ENCODE peak calls at places on chromosomes 16 and 17, in nine cellular contexts. G, D, P, J, V, Q, F, U and K are unnamed samples.

GRCh38 chr17:45149669-45150603 is 1.7 kb downstream of the HEXIM1 start:
- DNase-seq in G (peak), D (no peak), P (peak), J (peak), V (peak), Q (no peak), F (peak), U (peak), K (peak)

GRCh38 chr16:30112197-30113030 is 923 bp downstream of the GDPD3 start:
- DNase-seq in G (peak), D (no peak), P (peak), J (peak), V (peak), Q (no peak), F (peak), U (peak), K (peak)

GRCh38 chr16:79601092-79601977 is 798 bp upstream of the MAF start:
- DNase-seq in G (peak), D (no peak), P (peak), J (peak), V (no peak), Q (no peak), F (peak), U (peak), K (peak)

GRCh38 chr16:50114357-50115129 is 38.6 kb upstream of the TENT4B start:
- DNase-seq in G (no peak), D (no peak), P (no peak), J (no peak), V (no peak), Q (no peak), F (peak), U (no peak), K (no peak)

GRCh38 chr17:62652251-62653001 is 25.0 kb downstream of the MRC2 start:
- DNase-seq in G (peak), D (no peak), P (peak), J (peak), V (peak), Q (no peak), F (peak), U (peak), K (peak)

GRCh38 chr16:62853887-62854286 is 817.6 kb upstream of the CDH8 start:
- DNase-seq in G (no peak), D (no peak), P (no peak), J (no peak), V (no peak), Q (no peak), F (no peak), U (no peak), K (no peak)

GRCh38 chr17:75335315-75335714 is 46.1 kb upstream of the SLC25A19 start:
- DNase-seq in G (peak), D (no peak), P (no peak), J (no peak), V (no peak), Q (no peak), F (peak), U (no peak), K (no peak)

GRCh38 chr17:57113656-57114055 is 28.6 kb downstream of the AKAP1 start:
- DNase-seq in G (no peak), D (no peak), P (no peak), J (no peak), V (no peak), Q (no peak), F (no peak), U (no peak), K (no peak)

GRCh38 chr16:85870159-85870558 is 28.8 kb upstream of the IRF8 start:
- DNase-seq in G (no peak), D (no peak), P (no peak), J (no peak), V (no peak), Q (no peak), F (peak), U (peak), K (no peak)

GRCh38 chr17:66915204-66915611 is 49.3 kb upstream of the CACNG4 start:
- DNase-seq in G (no peak), D (no peak), P (peak), J (no peak), V (no peak), Q (no peak), F (no peak), U (peak), K (peak)

GRCh38 chr17:63345598-63345997 is 100.5 kb downstream of the CYB561 start:
- DNase-seq in G (no peak), D (no peak), P (no peak), J (no peak), V (peak), Q (no peak), F (no peak), U (no peak), K (no peak)

GRCh38 chr17:17241656-17242055 is 4.7 kb upstream of the FLCN start:
- DNase-seq in G (no peak), D (no peak), P (no peak), J (no peak), V (no peak), Q (no peak), F (no peak), U (no peak), K (no peak)

GRCh38 chr17:76136276-76137025 is 4.6 kb downstream of the FOXJ1 start:
- DNase-seq in G (no peak), D (no peak), P (no peak), J (no peak), V (no peak), Q (no peak), F (no peak), U (no peak), K (no peak)

GRCh38 chr17:74052993-74053744 is 150.3 kb upstream of the RPL38 start:
- DNase-seq in G (no peak), D (no peak), P (no peak), J (peak), V (no peak), Q (no peak), F (no peak), U (no peak), K (no peak)

GRCh38 chr16:68417711-68418301 is 30.5 kb downstream of the SMPD3 start:
- DNase-seq in G (no peak), D (no peak), P (peak), J (no peak), V (no peak), Q (peak), F (no peak), U (peak), K (peak)

GRCh38 chr17:2792541-2793169 is 3.6 kb upstream of the RAP1GAP2 start:
- DNase-seq in G (no peak), D (no peak), P (no peak), J (no peak), V (no peak), Q (no peak), F (no peak), U (no peak), K (no peak)

GRCh38 chr17:332023-332422 is 20.6 kb downstream of the RPH3AL start:
- DNase-seq in G (peak), D (no peak), P (no peak), J (no peak), V (no peak), Q (no peak), F (no peak), U (no peak), K (no peak)

GRCh38 chr16:89700649-89701424 is 668 bp downstream of the SPATA2L start:
- DNase-seq in G (no peak), D (no peak), P (peak), J (peak), V (peak), Q (peak), F (peak), U (peak), K (peak)

GRCh38 chr16:6279261-6279660 is 1053.4 kb upstream of the RBFOX1 start:
- DNase-seq in G (no peak), D (no peak), P (no peak), J (no peak), V (no peak), Q (no peak), F (peak), U (no peak), K (no peak)

GRCh38 chr16:4172070-4172469 is 55.8 kb upstream of the ADCY9 start:
- DNase-seq in G (no peak), D (no peak), P (no peak), J (no peak), V (peak), Q (no peak), F (no peak), U (no peak), K (no peak)

GRCh38 chr17:13003927-13004326 is 13.9 kb downstream of the ELAC2 start:
- DNase-seq in G (peak), D (no peak), P (no peak), J (no peak), V (no peak), Q (no peak), F (no peak), U (no peak), K (no peak)

GRCh38 chr16:57863434-57864160 is 61.3 kb upstream of the KIFC3 start:
- DNase-seq in G (peak), D (peak), P (peak), J (peak), V (peak), Q (no peak), F (peak), U (peak), K (peak)

GRCh38 chr17:60305141-60305540 is 86.8 kb downstream of the USP32 start:
- DNase-seq in G (no peak), D (no peak), P (no peak), J (no peak), V (no peak), Q (no peak), F (peak), U (peak), K (peak)

GRCh38 chr17:17304521-17304985 is 1.4 kb downstream of the NT5M start:
- DNase-seq in G (no peak), D (no peak), P (no peak), J (peak), V (no peak), Q (no peak), F (no peak), U (no peak), K (peak)

DNA sequence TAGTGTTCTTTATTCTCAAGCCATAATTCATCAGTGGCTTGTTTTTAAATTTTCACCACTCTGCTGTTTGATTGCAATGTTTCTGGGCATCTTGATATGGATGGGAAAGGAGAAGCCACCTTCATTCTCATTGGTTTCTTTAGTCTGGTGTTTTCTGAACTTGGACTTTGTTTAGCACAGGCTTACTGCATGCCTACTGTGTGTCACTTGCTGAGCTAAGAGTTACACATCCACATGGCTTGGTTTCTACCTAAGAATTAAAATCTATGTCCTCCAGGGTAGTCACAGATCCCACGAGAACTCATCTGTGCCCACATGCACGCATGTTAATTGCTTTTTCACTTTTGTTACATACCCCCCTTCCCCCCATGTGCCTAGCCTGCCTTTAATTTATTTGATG is 4.6 kb downstream of the CMIP start:
- DNase-seq in G (no peak), D (no peak), P (no peak), J (no peak), V (no peak), Q (no peak), F (no peak), U (no peak), K (peak)
- H3K27ac ChIP-seq in G (peak), D (no peak), P (no peak), J (no peak), V (no peak), Q (no peak), F (no peak), U (no peak), K (peak)

GRCh38 chr17:42386784-42387183 is 1.5 kb downstream of the STAT3 start:
- DNase-seq in G (peak), D (no peak), P (no peak), J (no peak), V (no peak), Q (no peak), F (no peak), U (no peak), K (peak)
- H3K27ac ChIP-seq in G (peak), D (peak), P (peak), J (peak), V (no peak), Q (peak), F (no peak), U (peak), K (peak)

GRCh38 chr17:35295686-35296085 is 52.8 kb downstream of the SLFN5 start:
- DNase-seq in G (no peak), D (no peak), P (no peak), J (no peak), V (no peak), Q (no peak), F (no peak), U (no peak), K (no peak)
- H3K27ac ChIP-seq in G (no peak), D (no peak), P (no peak), J (no peak), V (no peak), Q (no peak), F (no peak), U (no peak), K (no peak)

DNA sequence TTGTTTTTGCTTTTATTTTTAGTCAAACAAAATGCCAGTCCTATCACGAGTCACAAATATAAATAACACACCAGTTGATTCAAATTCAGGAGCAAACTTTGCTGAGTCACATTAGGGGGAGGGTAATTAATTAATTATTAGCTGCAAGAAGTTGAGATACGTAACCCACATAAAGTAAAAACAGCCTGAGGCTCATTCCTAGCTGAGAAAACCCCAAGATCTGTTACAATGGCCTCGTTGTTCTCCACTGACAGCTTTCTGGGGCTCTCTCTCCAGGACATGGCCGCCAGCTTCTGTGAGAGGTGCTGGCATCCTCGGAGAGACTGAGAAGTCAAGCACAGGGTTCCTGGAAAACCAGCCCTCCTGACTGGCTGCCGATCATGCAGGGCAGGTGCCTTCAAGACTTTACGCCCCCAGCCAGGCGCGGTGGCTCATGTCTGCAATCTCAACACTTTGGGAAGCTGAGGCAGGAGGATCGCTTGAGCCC is 11.1 kb downstream of the RAB40B start:
- DNase-seq in G (no peak), D (no peak), P (no peak), J (no peak), V (peak), Q (no peak), F (no peak), U (no peak), K (peak)
- H3K27ac ChIP-seq in G (no peak), D (no peak), P (no peak), J (no peak), V (no peak), Q (no peak), F (no peak), U (no peak), K (peak)